ENCODE peak calls at places on chromosome 16, in nine cellular contexts. M is body of pancreas; W is fibroblast of villous mesenchyme; L is CD8-positive, alpha-beta T cell; S is pancreas; Q is lower leg skin; E is left lung; T is brain microvascular endothelial cell; X is heart right ventricle. B is an unnamed sample.

GRCh38 chr16:51109173-51109572 is 41.9 kb downstream of the SALL1 start:
- DNase-seq in E (no peak), S (no peak), X (no peak), M (no peak), T (no peak), L (no peak), Q (no peak), W (no peak), B (no peak)

GRCh38 chr16:84553873-84554399 is 49.5 kb upstream of the MEAK7 start:
- DNase-seq in X (no peak), W (no peak), Q (no peak), T (no peak), M (no peak), L (peak; percentile 62), S (no peak), E (no peak), B (no peak)

GRCh38 chr16:54284931-54285413 is 1.6 kb downstream of the IRX3 start:
- DNase-seq in S (no peak), M (no peak), X (no peak), E (peak; percentile 71), T (no peak), Q (no peak), L (no peak), W (no peak), B (no peak)

GRCh38 chr16:83928341-83929055 is 24.5 kb upstream of the OSGIN1 start:
- DNase-seq in T (peak; percentile 43), S (no peak), Q (no peak), L (no peak), W (peak; percentile 93), X (no peak), E (peak; percentile 30), M (no peak), B (no peak)

GRCh38 chr16:70428178-70428998 is 10.5 kb downstream of the ST3GAL2 start:
- DNase-seq in W (peak; percentile 98), S (peak; percentile 92), E (peak; percentile 96), T (peak; percentile 90), Q (peak; percentile 53), X (peak; percentile 96), M (peak; percentile 97), L (peak; percentile 46), B (peak; percentile 44)

GRCh38 chr16:8026450-8026849 is 563.9 kb downstream of the TMEM114 start:
- DNase-seq in Q (no peak), E (no peak), L (no peak), S (no peak), W (peak; percentile 6), M (no peak), X (no peak), T (no peak), B (no peak)

GRCh38 chr16:84357191-84357651 is 11.1 kb upstream of the ATP2C2 start:
- DNase-seq in S (no peak), X (no peak), L (no peak), W (no peak), E (no peak), Q (no peak), M (no peak), T (peak; percentile 56), B (peak; percentile 50)

GRCh38 chr16:49637933-49638695 is 217.8 kb downstream of the ZNF423 start:
- DNase-seq in E (no peak), M (no peak), L (no peak), S (peak; percentile 39), W (no peak), Q (no peak), X (no peak), T (no peak), B (no peak)

GRCh38 chr16:75038036-75038959 is 39.5 kb downstream of the ZNRF1 start:
- DNase-seq in M (no peak), L (no peak), T (peak; percentile 74), E (no peak), X (no peak), Q (no peak), S (no peak), W (peak; percentile 52), B (no peak)

GRCh38 chr16:75471723-75472634 is 7.5 kb upstream of the TMEM170A start:
- DNase-seq in E (peak; percentile 17), T (peak; percentile 63), X (no peak), S (no peak), Q (peak; percentile 56), L (peak; percentile 47), W (peak; percentile 64), M (peak; percentile 67), B (peak; percentile 67)

GRCh38 chr16:49874613-49875237 is 18.8 kb upstream of the ZNF423 start:
- DNase-seq in M (no peak), L (no peak), T (no peak), S (no peak), W (no peak), X (no peak), E (no peak), Q (no peak), B (no peak)

GRCh38 chr16:87127061-87127765 is 190.0 kb downstream of the C16orf95 start:
- DNase-seq in L (no peak), Q (no peak), E (no peak), M (peak; percentile 29), S (no peak), X (peak; percentile 41), W (peak; percentile 48), T (peak; percentile 39), B (no peak)

GRCh38 chr16:85566502-85567100 is 46.5 kb upstream of the GSE1 start:
- DNase-seq in S (no peak), Q (no peak), W (no peak), E (peak; percentile 42), L (no peak), M (no peak), X (no peak), T (no peak), B (no peak)

GRCh38 chr16:52562770-52563169 is 15.8 kb upstream of the TOX3 start:
- DNase-seq in W (no peak), Q (no peak), M (no peak), L (no peak), S (no peak), T (no peak), E (no peak), X (no peak), B (no peak)

GRCh38 chr16:4332083-4332482 is 16.2 kb downstream of the GLIS2 start:
- DNase-seq in E (no peak), W (no peak), T (no peak), M (no peak), S (no peak), L (no peak), Q (no peak), X (no peak), B (no peak)

GRCh38 chr16:49461517-49461951 is 87.9 kb downstream of the C16orf78 start:
- DNase-seq in Q (no peak), X (no peak), M (no peak), W (no peak), T (no peak), S (no peak), L (no peak), E (peak; percentile 57), B (no peak)

GRCh38 chr16:57003439-57004386 is 14.4 kb downstream of the NLRC5 start:
- DNase-seq in T (no peak), E (no peak), S (no peak), Q (no peak), X (no peak), L (no peak), M (no peak), W (no peak), B (no peak)

GRCh38 chr16:67967183-67967955 is 1.1 kb downstream of the SLC12A4 start:
- DNase-seq in X (no peak), W (peak; percentile 25), S (no peak), T (peak; percentile 47), M (no peak), L (peak; percentile 24), E (no peak), Q (no peak), B (no peak)

GRCh38 chr16:88681084-88681680 is 5.1 kb downstream of the SNAI3 start:
- DNase-seq in E (peak; percentile 85), T (no peak), Q (no peak), L (peak; percentile 42), X (no peak), W (no peak), S (peak; percentile 80), M (peak; percentile 53), B (no peak)

GRCh38 chr16:9102379-9102778 is 10.9 kb downstream of the HAPSTR1 start:
- DNase-seq in W (peak; percentile 82), T (peak; percentile 81), M (no peak), L (no peak), X (no peak), E (no peak), S (no peak), Q (no peak), B (no peak)

GRCh38 chr16:54657058-54657708 is 273.5 kb upstream of the IRX5 start:
- DNase-seq in Q (peak; percentile 28), T (peak; percentile 7), X (no peak), W (no peak), M (peak; percentile 47), L (no peak), S (no peak), E (no peak), B (no peak)

GRCh38 chr16:30764086-30764485 is 2.0 kb downstream of the RNF40 start:
- DNase-seq in T (no peak), E (peak; percentile 51), X (no peak), W (no peak), Q (no peak), S (no peak), L (no peak), M (no peak), B (no peak)
- H3K4me3 ChIP-seq in T (no peak overlapping the region), E (no peak overlapping the region), X (no peak overlapping the region), W (no peak overlapping the region), Q (no peak overlapping the region), S (no peak overlapping the region), L (no peak overlapping the region), M (no peak overlapping the region), B (no peak overlapping the region)

GRCh38 chr16:30356401-30357084 is 1.4 kb upstream of the CD2BP2 start:
- DNase-seq in M (no peak), E (peak; percentile 63), Q (no peak), T (no peak), W (no peak), X (no peak), S (no peak), L (no peak), B (no peak)
- H3K4me3 ChIP-seq in M (no peak overlapping the region), E (peak overlapping the region; percentile 92), Q (no peak overlapping the region), T (no peak overlapping the region), W (peak overlapping the region; percentile 97), X (no peak overlapping the region), S (no peak overlapping the region), L (no peak overlapping the region), B (peak overlapping the region; percentile 94)

GRCh38 chr16:2467301-2468141 is 3.6 kb upstream of the NTN3 start:
- DNase-seq in X (peak; percentile 83), T (peak; percentile 29), Q (peak; percentile 47), S (peak; percentile 77), L (no peak), E (no peak), W (peak; percentile 70), M (peak; percentile 79), B (peak; percentile 61)
- H3K4me3 ChIP-seq in X (peak overlapping the region; percentile 50), T (peak overlapping the region; percentile 37), Q (peak overlapping the region; percentile 22), S (peak overlapping the region; percentile 30), L (no peak overlapping the region), E (peak overlapping the region; percentile 30), W (peak overlapping the region; percentile 57), M (no peak overlapping the region), B (peak overlapping the region; percentile 36)

GRCh38 chr16:72597938-72598337 is 426.0 kb upstream of the PMFBP1 start:
- DNase-seq in X (no peak), L (no peak), S (no peak), M (no peak), Q (no peak), T (no peak), W (no peak), E (no peak), B (no peak)
- H3K4me3 ChIP-seq in X (no peak overlapping the region), L (no peak overlapping the region), S (no peak overlapping the region), M (no peak overlapping the region), Q (no peak overlapping the region), T (no peak overlapping the region), W (no peak overlapping the region), E (no peak overlapping the region), B (no peak overlapping the region)

B was measured in prostate gland.